ENCODE peak calls at places on chromosomes 12 and 14, in five cellular contexts. S is GM20000, N is right atrium auricular region, H is GM12865, M is GM13976. C is an unnamed sample.

GRCh38 chr14:75428230-75429104 is 645 bp downstream of the JDP2 start:
- DNase-seq in S (peak; percentile 70), N (no peak), H (peak; percentile 20), M (peak; percentile 64), C (no peak)

GRCh38 chr14:26261368-26262122 is 336.3 kb downstream of the NOVA1 start:
- DNase-seq in S (no peak), N (no peak), H (no peak), M (no peak), C (no peak)

GRCh38 chr12:25054783-25055144 is 105.9 kb upstream of the BCAT1 start:
- DNase-seq in S (no peak), N (no peak), H (peak; percentile 85), M (no peak), C (peak; percentile 91)

GRCh38 chr12:89740943-89741342 is 32.3 kb upstream of the ATP2B1 start:
- DNase-seq in S (no peak), N (no peak), H (no peak), M (no peak), C (no peak)

GRCh38 chr14:64994540-64994939 is 7.8 kb downstream of the FNTB start:
- DNase-seq in S (no peak), N (no peak), H (no peak), M (no peak), C (no peak)

GRCh38 chr12:2291182-2291832 is 238.5 kb downstream of the CACNA1C start:
- DNase-seq in S (peak; percentile 80), N (no peak), H (peak; percentile 78), M (peak; percentile 78), C (peak; percentile 47)

GRCh38 chr14:50615056-50615455 is 53.0 kb downstream of the SAV1 start:
- DNase-seq in S (no peak), N (no peak), H (no peak), M (no peak), C (no peak)

GRCh38 chr14:51236314-51236713 is 3.7 kb upstream of the TMX1 start:
- DNase-seq in S (no peak), N (no peak), H (no peak), M (no peak), C (peak; percentile 50)

GRCh38 chr12:29609431-29610215 is 112.1 kb upstream of the OVCH1 start:
- DNase-seq in S (no peak), N (no peak), H (no peak), M (no peak), C (no peak)

GRCh38 chr14:72514660-72515025 is 379.3 kb downstream of the DPF3 start:
- DNase-seq in S (no peak), N (no peak), H (no peak), M (no peak), C (no peak)

GRCh38 chr12:98752726-98753125 is 107.6 kb downstream of the APAF1 start:
- DNase-seq in S (no peak), N (no peak), H (no peak), M (no peak), C (no peak)

GRCh38 chr14:90409209-90409730 is 12.4 kb downstream of the CALM1 start:
- DNase-seq in S (no peak), N (peak; percentile 78), H (no peak), M (no peak), C (no peak)

GRCh38 chr14:23364164-23364571 is 804 bp downstream of the EFS start:
- DNase-seq in S (no peak), N (peak; percentile 80), H (no peak), M (no peak), C (no peak)

GRCh38 chr14:32939254-32940065 is 781 bp downstream of the NPAS3 start:
- DNase-seq in S (peak; percentile 59), N (no peak), H (peak; percentile 26), M (peak; percentile 57), C (peak; percentile 41)

GRCh38 chr12:52658196-52658595 is 6.2 kb upstream of the KRT2 start:
- DNase-seq in S (no peak), N (peak; percentile 16), H (no peak), M (no peak), C (no peak)

GRCh38 chr12:53749986-53750811 is 1.6 kb downstream of the CISTR start:
- DNase-seq in S (no peak), N (no peak), H (no peak), M (no peak), C (no peak)

GRCh38 chr14:84482256-84483071 is 1047.5 kb upstream of the FLRT2 start:
- DNase-seq in S (no peak), N (no peak), H (no peak), M (no peak), C (no peak)

GRCh38 chr12:62919827-62920226 is 15.1 kb downstream of the PPM1H start:
- DNase-seq in S (no peak), N (no peak), H (no peak), M (no peak), C (no peak)

GRCh38 chr14:68621400-68622365 is 171.2 kb downstream of the ZFP36L1 start:
- DNase-seq in S (no peak), N (peak; percentile 90), H (no peak), M (no peak), C (no peak)

GRCh38 chr12:27014085-27014858 is at the start of gene TM7SF3:
- DNase-seq in S (peak; percentile 97), N (peak; percentile 91), H (peak; percentile 97), M (peak; percentile 95), C (peak; percentile 96)

GRCh38 chr12:125340791-125341190 is 275.6 kb downstream of the AACS start:
- DNase-seq in S (no peak), N (peak; percentile 59), H (no peak), M (no peak), C (no peak)

GRCh38 chr12:127014079-127014478 is 1252.9 kb upstream of the TMEM132C start:
- DNase-seq in S (no peak), N (no peak), H (no peak), M (no peak), C (no peak)

GRCh38 chr12:83573676-83574075 is 887.0 kb downstream of the TMTC2 start:
- DNase-seq in S (no peak), N (no peak), H (no peak), M (no peak), C (no peak)

GRCh38 chr12:5068623-5069022 is 24.9 kb downstream of the KCNA5 start:
- DNase-seq in S (no peak), N (no peak), H (no peak), M (no peak), C (no peak)

GRCh38 chr12:5068126-5068525 is 24.4 kb downstream of the KCNA5 start:
- DNase-seq in S (no peak), N (no peak), H (no peak), M (no peak), C (no peak)

GRCh38 chr12:5063149-5063548 is 19.5 kb downstream of the KCNA5 start:
- DNase-seq in S (no peak), N (no peak), H (no peak), M (no peak), C (no peak)

GRCh38 chr12:5064913-5065490 is 21.3 kb downstream of the KCNA5 start:
- DNase-seq in S (no peak), N (no peak), H (no peak), M (no peak), C (no peak)

GRCh38 chr12:5066251-5066650 is 22.6 kb downstream of the KCNA5 start:
- DNase-seq in S (no peak), N (no peak), H (no peak), M (no peak), C (no peak)
- TF ChIP-seq CTCF in S (no peak), N (no peak), H (no peak), M (no peak), C (no peak)

DNA sequence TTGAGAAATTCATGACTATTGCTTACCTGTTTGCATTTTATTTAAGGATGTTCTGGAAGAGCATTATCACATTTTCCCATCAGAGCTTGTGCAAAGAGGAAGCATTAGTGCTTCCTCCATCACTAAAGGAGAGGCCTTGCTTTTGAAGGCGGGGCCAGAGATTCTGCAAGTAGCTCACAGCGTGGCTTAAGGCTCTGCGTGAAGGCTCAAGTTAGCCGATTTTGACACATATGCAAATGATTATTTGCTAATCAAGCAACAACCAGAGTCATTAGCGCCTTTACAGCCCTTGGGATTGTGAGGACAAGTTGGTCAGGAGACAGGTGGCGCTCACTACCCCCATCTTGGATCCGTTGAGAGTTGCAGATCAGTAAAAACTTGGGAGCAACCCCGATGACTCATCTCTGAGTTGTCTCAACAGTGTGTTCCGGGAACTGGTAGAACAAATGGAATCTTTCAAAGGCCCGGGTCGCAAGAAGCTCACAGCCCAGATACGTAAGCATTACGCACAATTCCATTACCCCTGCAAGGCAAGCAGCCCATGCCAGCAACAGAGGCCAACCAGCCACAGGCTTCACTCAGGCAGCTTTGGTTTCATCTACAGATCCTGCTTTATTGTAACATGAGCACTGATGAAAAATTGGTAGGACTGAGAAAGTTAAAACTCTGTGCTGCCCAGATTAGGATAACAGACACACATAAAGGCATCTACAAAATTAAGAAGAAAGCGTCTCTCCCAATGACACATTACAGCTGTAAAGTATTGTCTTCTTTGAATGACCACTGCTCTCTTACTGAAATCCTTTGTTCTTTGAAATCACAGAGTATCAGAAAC is 34.9 kb upstream of the SPTSSA start:
- DNase-seq in S (no peak), N (peak; percentile 94), H (no peak), M (no peak), C (no peak)
- TF ChIP-seq CTCF in S (no peak), N (no peak), H (no peak), M (no peak), C (no peak)

GRCh38 chr14:92106095-92106937 is at the start of gene ATXN3:
- DNase-seq in S (peak; percentile 97), N (peak; percentile 99), H (peak; percentile 99), M (peak; percentile 98), C (peak; percentile 98)
- TF ChIP-seq CTCF in S (peak; percentile 72), N (peak; percentile 59), H (peak; percentile 88), M (peak; percentile 74), C (peak; percentile 67)

GRCh38 chr12:50185975-50186663 is 18.9 kb upstream of the CERS5 start:
- DNase-seq in S (no peak), N (no peak), H (no peak), M (no peak), C (no peak)

GRCh38 chr12:50185496-50185895 is 18.3 kb upstream of the CERS5 start:
- DNase-seq in S (no peak), N (no peak), H (no peak), M (no peak), C (no peak)

GRCh38 chr12:50181691-50182090 is 14.5 kb upstream of the CERS5 start:
- DNase-seq in S (no peak), N (no peak), H (no peak), M (no peak), C (no peak)

GRCh38 chr12:50184261-50184660 is 17.1 kb upstream of the CERS5 start:
- DNase-seq in S (no peak), N (no peak), H (no peak), M (no peak), C (no peak)

GRCh38 chr12:50182461-50182860 is 15.3 kb upstream of the CERS5 start:
- DNase-seq in S (no peak), N (no peak), H (no peak), M (no peak), C (no peak)
- TF ChIP-seq CTCF in S (no peak), N (no peak), H (no peak), M (no peak), C (no peak)

GRCh38 chr12:49982246-49983229 is 9.8 kb downstream of the AQP6 start:
- DNase-seq in S (no peak), N (no peak), H (no peak), M (no peak), C (no peak)
- TF ChIP-seq CTCF in S (no peak), N (no peak), H (no peak), M (no peak), C (no peak)

DNA sequence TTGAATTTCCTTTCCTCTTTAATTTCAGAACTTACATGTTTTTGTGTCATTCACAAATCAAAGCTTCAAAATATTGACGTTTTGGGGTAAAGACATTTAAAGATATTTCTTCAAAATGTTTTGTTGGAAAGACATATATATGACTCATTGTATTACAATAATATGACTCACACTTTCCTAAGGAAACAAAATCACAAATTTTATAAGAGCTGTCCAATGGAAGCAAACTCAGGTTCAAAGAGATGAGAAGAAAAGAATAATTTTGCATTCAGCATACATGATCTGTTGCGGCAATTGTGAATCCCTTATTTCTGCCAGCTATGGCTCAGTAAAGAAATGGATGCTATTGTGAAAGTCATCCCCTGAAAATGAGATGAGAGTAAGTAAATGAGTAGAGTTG is 82.7 kb downstream of the GRIP1 start:
- DNase-seq in S (no peak), N (no peak), H (no peak), M (no peak), C (no peak)
- TF ChIP-seq CTCF in S (no peak), N (no peak), H (no peak), M (no peak), C (no peak)